ENCODE peak calls at places on chromosomes 2 and 18, in four cellular contexts. W is hepatocyte, O is Peyer's patch, Z is astrocyte of the spinal cord. J is an unnamed sample.

GRCh38 chr2:118979177-118979861 is 37.3 kb downstream of the MARCO start:
- DNase-seq in W (no peak), O (no peak), Z (no peak), J (no peak)

GRCh38 chr2:163401481-163401880 is 334.3 kb downstream of the FIGN start:
- DNase-seq in O (no peak), W (no peak), Z (peak; percentile 78), J (peak; percentile 24)

GRCh38 chr2:8629402-8629801 is 52.5 kb upstream of the ID2 start:
- DNase-seq in Z (no peak), W (no peak), O (peak; percentile 28), J (no peak)

GRCh38 chr2:189285962-189286648 is 106.5 kb upstream of the COL5A2 start:
- DNase-seq in W (peak; percentile 59), O (no peak), Z (peak; percentile 96), J (no peak)

GRCh38 chr2:216215991-216216390 is 106.8 kb downstream of the XRCC5 start:
- DNase-seq in Z (no peak), O (no peak), W (peak; percentile 49), J (no peak)

GRCh38 chr18:59359576-59359952 is 499 bp upstream of the LMAN1 start:
- DNase-seq in Z (no peak), W (no peak), O (no peak), J (no peak)

GRCh38 chr2:222594679-222595078 is 61.2 kb downstream of the FARSB start:
- DNase-seq in W (peak; percentile 65), O (no peak), Z (peak; percentile 74), J (no peak)

GRCh38 chr2:234795974-234796690 is 155.7 kb upstream of the SH3BP4 start:
- DNase-seq in W (no peak), O (no peak), Z (no peak), J (no peak)

GRCh38 chr2:23023722-23024121 is 361.3 kb upstream of the KLHL29 start:
- DNase-seq in W (no peak), Z (no peak), O (no peak), J (no peak)

GRCh38 chr18:70452501-70452900 is 163.7 kb downstream of the SOCS6 start:
- DNase-seq in W (no peak), O (no peak), Z (no peak), J (no peak)

GRCh38 chr2:81598437-81598836 is 1293.9 kb upstream of the LRRTM1 start:
- DNase-seq in O (no peak), W (no peak), Z (no peak), J (no peak)

GRCh38 chr2:10241641-10242430 is 60.9 kb upstream of the HPCAL1 start:
- DNase-seq in W (no peak), O (peak; percentile 15), Z (no peak), J (no peak)

GRCh38 chr2:230796280-230796862 is 68.4 kb upstream of the ITM2C start:
- DNase-seq in Z (peak; percentile 57), W (no peak), O (no peak), J (no peak)

GRCh38 chr18:32300914-32301313 is 111.1 kb downstream of the MEP1B start:
- DNase-seq in Z (no peak), O (no peak), W (no peak), J (no peak)

GRCh38 chr2:56295666-56296065 is 111.9 kb downstream of the CCDC85A start:
- DNase-seq in Z (no peak), O (no peak), W (no peak), J (no peak)

GRCh38 chr2:157661776-157662175 is 33.1 kb upstream of the ACVR1C start:
- DNase-seq in O (no peak), W (no peak), Z (no peak), J (no peak)

GRCh38 chr2:177393824-177394614 is 1.4 kb downstream of the AGPS start:
- DNase-seq in Z (no peak), W (no peak), O (no peak), J (no peak)

GRCh38 chr2:7812231-7812995 is 869.4 kb upstream of the ID2 start:
- DNase-seq in O (no peak), Z (peak; percentile 79), W (no peak), J (no peak)

GRCh38 chr2:61357681-61358080 is 113.2 kb downstream of the USP34 start:
- DNase-seq in O (no peak), W (no peak), Z (no peak), J (no peak)

GRCh38 chr18:10424576-10425314 is 29.7 kb upstream of the APCDD1 start:
- DNase-seq in O (no peak), Z (no peak), W (no peak), J (no peak)

GRCh38 chr18:62510744-62511143 is 12.1 kb upstream of the ZCCHC2 start:
- DNase-seq in Z (no peak), W (no peak), O (no peak), J (no peak)

GRCh38 chr2:154952346-154953010 is 254.0 kb downstream of the KCNJ3 start:
- DNase-seq in Z (no peak), O (no peak), W (no peak), J (no peak)

GRCh38 chr2:105396254-105397024 is 2.4 kb downstream of the FHL2 start:
- DNase-seq in Z (peak; percentile 96), W (peak; percentile 80), O (peak; percentile 78), J (peak; percentile 80)

GRCh38 chr2:55519908-55520885 is 679 bp downstream of the CFAP36 start:
- DNase-seq in Z (peak; percentile 33), W (peak; percentile 38), O (peak; percentile 55), J (peak; percentile 23)

GRCh38 chr2:169397697-169398096 is 35.4 kb upstream of the LRP2 start:
- DNase-seq in W (peak; percentile 29), O (no peak), Z (no peak), J (no peak)
- TF ChIP-seq CTCF in W (peak; percentile 63), O (no peak), Z (no peak), J (no peak)

GRCh38 chr2:18456026-18456425 is 104.4 kb downstream of the RDH14 start:
- DNase-seq in Z (no peak), O (no peak), W (no peak), J (no peak)

GRCh38 chr2:18454692-18455255 is 105.7 kb downstream of the RDH14 start:
- DNase-seq in O (no peak), Z (no peak), W (no peak), J (no peak)

GRCh38 chr2:18455256-18455862 is 105.1 kb downstream of the RDH14 start:
- DNase-seq in W (peak; percentile 20), Z (peak; percentile 62), O (no peak), J (peak; percentile 21)
- TF ChIP-seq CTCF in W (peak; percentile 32), Z (peak; percentile 44), O (no peak), J (no peak)

GRCh38 chr2:71563872-71564271 is 110.5 kb downstream of the DYSF start:
- DNase-seq in W (no peak), Z (no peak), O (no peak), J (no peak)

GRCh38 chr2:71559828-71560210 is 106.5 kb downstream of the DYSF start:
- DNase-seq in O (no peak), W (no peak), Z (no peak), J (no peak)

GRCh38 chr2:71562518-71562917 is 109.2 kb downstream of the DYSF start:
- DNase-seq in O (no peak), W (no peak), Z (no peak), J (no peak)

GRCh38 chr2:71560286-71561011 is 107.1 kb downstream of the DYSF start:
- DNase-seq in O (no peak), W (no peak), Z (no peak), J (no peak)

DNA sequence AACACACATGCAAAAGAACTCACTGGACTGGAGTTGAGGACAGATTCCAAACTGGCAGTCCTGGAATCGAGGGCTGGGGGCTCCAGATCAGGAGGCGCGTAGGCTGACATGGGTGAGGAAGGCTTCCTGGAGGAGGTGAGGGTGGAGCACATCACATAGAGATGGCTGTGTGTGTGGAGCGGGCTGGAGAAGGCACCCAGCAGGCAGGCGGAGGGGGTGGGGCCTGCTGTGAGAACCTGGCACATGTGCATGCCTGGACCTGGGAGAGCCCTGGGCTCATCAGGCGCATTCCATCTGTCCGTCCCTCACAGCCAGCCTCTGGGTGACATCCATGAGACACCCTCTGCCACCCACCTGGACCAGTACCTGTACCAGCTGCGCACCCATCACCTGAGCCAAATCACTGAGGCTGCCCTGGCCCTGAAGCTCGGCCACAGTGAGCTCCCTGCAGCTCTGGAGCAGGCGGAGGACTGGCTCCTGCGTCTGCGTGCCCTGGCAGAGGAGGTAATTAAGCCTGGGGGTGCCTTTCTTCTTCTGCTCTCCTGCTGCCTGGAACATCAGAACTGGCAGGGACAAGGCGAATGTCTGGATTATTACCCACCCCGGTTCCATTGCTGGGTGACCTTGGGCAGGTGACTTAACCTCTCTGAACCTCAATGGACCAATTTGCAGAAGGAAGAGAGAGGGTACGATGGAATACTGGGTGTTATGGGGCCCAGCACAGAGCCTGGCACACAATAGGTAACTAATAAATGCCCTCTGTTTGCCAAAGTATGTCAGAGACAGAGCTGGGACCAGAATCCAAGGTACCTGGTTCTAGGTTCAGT is 108.3 kb downstream of the DYSF start:
- DNase-seq in Z (no peak), O (no peak), W (no peak), J (no peak)
- TF ChIP-seq CTCF in Z (no peak), O (no peak), W (no peak), J (no peak)

GRCh38 chr2:15031745-15032240 is 399.3 kb downstream of the LRATD1 start:
- DNase-seq in W (no peak), O (no peak), Z (no peak), J (no peak)
- TF ChIP-seq CTCF in W (no peak), O (no peak), Z (no peak), J (no peak)

GRCh38 chr2:199458017-199458805 is 472 bp upstream of the SATB2 start:
- DNase-seq in W (peak; percentile 69), Z (no peak), O (peak; percentile 77), J (peak; percentile 67)
- TF ChIP-seq CTCF in W (no peak), Z (no peak), O (peak; percentile 31), J (no peak)

GRCh38 chr18:50142441-50143120 is 52.4 kb downstream of the MYO5B start:
- DNase-seq in W (no peak), Z (no peak), O (no peak), J (no peak)

GRCh38 chr18:50143891-50144290 is 51.1 kb downstream of the MYO5B start:
- DNase-seq in W (peak; percentile 55), Z (no peak), O (no peak), J (peak; percentile 48)

GRCh38 chr18:50144535-50144934 is 50.4 kb downstream of the MYO5B start:
- DNase-seq in W (no peak), O (no peak), Z (no peak), J (no peak)

GRCh38 chr18:50138181-50139064 is 56.5 kb downstream of the MYO5B start:
- DNase-seq in Z (peak; percentile 4), O (no peak), W (no peak), J (no peak)

GRCh38 chr18:50143295-50143694 is 51.7 kb downstream of the MYO5B start:
- DNase-seq in W (no peak), O (no peak), Z (no peak), J (no peak)
- TF ChIP-seq CTCF in W (no peak), O (no peak), Z (no peak), J (no peak)

GRCh38 chr2:13413989-13414388 is 697.3 kb downstream of the TRIB2 start:
- DNase-seq in O (no peak), W (no peak), Z (no peak), J (no peak)
- TF ChIP-seq CTCF in O (no peak), W (no peak), Z (no peak), J (no peak)

DNA sequence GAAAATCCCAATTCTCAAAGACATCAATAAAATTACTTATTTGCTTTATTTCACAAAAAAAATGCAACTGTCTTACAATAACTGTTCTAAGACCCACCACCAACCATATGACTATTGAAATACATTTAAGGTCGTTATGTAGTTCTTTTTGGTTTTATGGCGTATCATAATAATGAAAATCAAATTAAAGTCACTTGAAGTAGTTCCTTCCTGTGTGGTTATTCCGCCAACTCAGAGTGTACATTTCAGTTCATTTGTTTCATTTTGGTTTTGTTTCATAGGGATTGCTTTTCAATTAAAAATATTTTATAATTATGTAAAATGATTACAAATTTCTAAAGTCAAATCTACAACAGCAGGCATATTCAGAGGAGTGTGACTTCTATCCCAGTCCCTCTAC is 45.9 kb upstream of the AAK1 start:
- DNase-seq in O (no peak), Z (no peak), W (no peak), J (no peak)
- TF ChIP-seq CTCF in O (no peak), Z (no peak), W (no peak), J (no peak)

J was measured in Calu3.